ENCODE peak calls at places on chromosomes 5 and 9, in nine cellular contexts. One of them, this sample, is unnamed.

GRCh38 chr9:126509718-126510117 is 104.0 kb upstream of the LMX1B start:
- DNase-seq in GM10248: no peak
- DNase-seq in GM12891: no peak
- DNase-seq in GM04503: no peak
- DNase-seq in small intestine: no peak
- DNase-seq in H7: no peak
- DNase-seq in K562: no peak
- DNase-seq in heart right ventricle: no peak
- DNase-seq in stimulated activated CD8-positive, alpha-beta memory T cell treated with anti-CD3 and anti-CD28 coated beads, Interleukin-12 subunit alpha, Interleukin-12 subunit beta, amount 100 ng/mL, for 4 hours: no peak
- DNase-seq in this sample: no peak

GRCh38 chr5:8057764-8058163 is 188.8 kb downstream of the MTRR start:
- DNase-seq in GM10248: no peak
- DNase-seq in GM12891: no peak
- DNase-seq in GM04503: no peak
- DNase-seq in small intestine: no peak
- DNase-seq in H7: no peak
- DNase-seq in K562: peak
- DNase-seq in heart right ventricle: no peak
- DNase-seq in stimulated activated CD8-positive, alpha-beta memory T cell treated with anti-CD3 and anti-CD28 coated beads, Interleukin-12 subunit alpha, Interleukin-12 subunit beta, amount 100 ng/mL, for 4 hours: no peak
- DNase-seq in this sample: no peak

GRCh38 chr9:134891016-134891589 is 10.5 kb downstream of the FCN2 start:
- DNase-seq in GM10248: no peak
- DNase-seq in GM12891: no peak
- DNase-seq in GM04503: no peak
- DNase-seq in small intestine: no peak
- DNase-seq in H7: peak
- DNase-seq in K562: no peak
- DNase-seq in heart right ventricle: no peak
- DNase-seq in stimulated activated CD8-positive, alpha-beta memory T cell treated with anti-CD3 and anti-CD28 coated beads, Interleukin-12 subunit alpha, Interleukin-12 subunit beta, amount 100 ng/mL, for 4 hours: no peak
- DNase-seq in this sample: no peak

GRCh38 chr9:5514608-5515260 is 4.4 kb downstream of the PDCD1LG2 start:
- DNase-seq in GM10248: no peak
- DNase-seq in GM12891: no peak
- DNase-seq in GM04503: no peak
- DNase-seq in small intestine: no peak
- DNase-seq in H7: no peak
- DNase-seq in K562: no peak
- DNase-seq in heart right ventricle: no peak
- DNase-seq in stimulated activated CD8-positive, alpha-beta memory T cell treated with anti-CD3 and anti-CD28 coated beads, Interleukin-12 subunit alpha, Interleukin-12 subunit beta, amount 100 ng/mL, for 4 hours: no peak
- DNase-seq in this sample: no peak

GRCh38 chr9:98365227-98365669 is 109.8 kb upstream of the TBC1D2 start:
- DNase-seq in GM10248: peak
- DNase-seq in GM12891: no peak
- DNase-seq in GM04503: no peak
- DNase-seq in small intestine: peak
- DNase-seq in H7: no peak
- DNase-seq in K562: peak
- DNase-seq in heart right ventricle: no peak
- DNase-seq in stimulated activated CD8-positive, alpha-beta memory T cell treated with anti-CD3 and anti-CD28 coated beads, Interleukin-12 subunit alpha, Interleukin-12 subunit beta, amount 100 ng/mL, for 4 hours: no peak
- DNase-seq in this sample: no peak

GRCh38 chr9:109403766-109404320 is 83.0 kb upstream of the EPB41L4B start:
- DNase-seq in GM10248: no peak
- DNase-seq in GM12891: no peak
- DNase-seq in GM04503: no peak
- DNase-seq in small intestine: no peak
- DNase-seq in H7: no peak
- DNase-seq in K562: no peak
- DNase-seq in heart right ventricle: no peak
- DNase-seq in stimulated activated CD8-positive, alpha-beta memory T cell treated with anti-CD3 and anti-CD28 coated beads, Interleukin-12 subunit alpha, Interleukin-12 subunit beta, amount 100 ng/mL, for 4 hours: no peak
- DNase-seq in this sample: no peak

GRCh38 chr5:172678902-172679301 is 37.8 kb downstream of the NEURL1B start:
- DNase-seq in GM10248: no peak
- DNase-seq in GM12891: no peak
- DNase-seq in GM04503: no peak
- DNase-seq in small intestine: peak
- DNase-seq in H7: no peak
- DNase-seq in K562: no peak
- DNase-seq in heart right ventricle: peak
- DNase-seq in stimulated activated CD8-positive, alpha-beta memory T cell treated with anti-CD3 and anti-CD28 coated beads, Interleukin-12 subunit alpha, Interleukin-12 subunit beta, amount 100 ng/mL, for 4 hours: no peak
- DNase-seq in this sample: no peak

GRCh38 chr5:28523887-28524637 is 1485.7 kb upstream of the CDH9 start:
- DNase-seq in GM10248: no peak
- DNase-seq in GM12891: no peak
- DNase-seq in GM04503: no peak
- DNase-seq in small intestine: no peak
- DNase-seq in H7: no peak
- DNase-seq in K562: no peak
- DNase-seq in heart right ventricle: no peak
- DNase-seq in stimulated activated CD8-positive, alpha-beta memory T cell treated with anti-CD3 and anti-CD28 coated beads, Interleukin-12 subunit alpha, Interleukin-12 subunit beta, amount 100 ng/mL, for 4 hours: no peak
- DNase-seq in this sample: peak

GRCh38 chr5:168979140-168979539 is 321.8 kb downstream of the SLIT3 start:
- DNase-seq in GM10248: no peak
- DNase-seq in GM12891: no peak
- DNase-seq in GM04503: no peak
- DNase-seq in small intestine: no peak
- DNase-seq in H7: no peak
- DNase-seq in K562: no peak
- DNase-seq in heart right ventricle: no peak
- DNase-seq in stimulated activated CD8-positive, alpha-beta memory T cell treated with anti-CD3 and anti-CD28 coated beads, Interleukin-12 subunit alpha, Interleukin-12 subunit beta, amount 100 ng/mL, for 4 hours: no peak
- DNase-seq in this sample: peak

GRCh38 chr9:122377241-122378164 is 6.7 kb downstream of the PTGS1 start:
- DNase-seq in GM10248: no peak
- DNase-seq in GM12891: no peak
- DNase-seq in GM04503: no peak
- DNase-seq in small intestine: no peak
- DNase-seq in H7: no peak
- DNase-seq in K562: peak
- DNase-seq in heart right ventricle: no peak
- DNase-seq in stimulated activated CD8-positive, alpha-beta memory T cell treated with anti-CD3 and anti-CD28 coated beads, Interleukin-12 subunit alpha, Interleukin-12 subunit beta, amount 100 ng/mL, for 4 hours: no peak
- DNase-seq in this sample: no peak

GRCh38 chr9:137638680-137639079 is 19.9 kb downstream of the EHMT1 start:
- DNase-seq in GM10248: no peak
- DNase-seq in GM12891: no peak
- DNase-seq in GM04503: no peak
- DNase-seq in small intestine: no peak
- DNase-seq in H7: no peak
- DNase-seq in K562: no peak
- DNase-seq in heart right ventricle: no peak
- DNase-seq in stimulated activated CD8-positive, alpha-beta memory T cell treated with anti-CD3 and anti-CD28 coated beads, Interleukin-12 subunit alpha, Interleukin-12 subunit beta, amount 100 ng/mL, for 4 hours: no peak
- DNase-seq in this sample: no peak

GRCh38 chr9:136729144-136729543 is 13.6 kb downstream of the LCN10 start:
- DNase-seq in GM10248: no peak
- DNase-seq in GM12891: no peak
- DNase-seq in GM04503: no peak
- DNase-seq in small intestine: no peak
- DNase-seq in H7: no peak
- DNase-seq in K562: no peak
- DNase-seq in heart right ventricle: no peak
- DNase-seq in stimulated activated CD8-positive, alpha-beta memory T cell treated with anti-CD3 and anti-CD28 coated beads, Interleukin-12 subunit alpha, Interleukin-12 subunit beta, amount 100 ng/mL, for 4 hours: no peak
- DNase-seq in this sample: no peak

GRCh38 chr9:93645921-93646639 is 69.7 kb downstream of the PHF2 start:
- DNase-seq in GM10248: no peak
- DNase-seq in GM12891: no peak
- DNase-seq in GM04503: no peak
- DNase-seq in small intestine: no peak
- DNase-seq in H7: no peak
- DNase-seq in K562: no peak
- DNase-seq in heart right ventricle: no peak
- DNase-seq in stimulated activated CD8-positive, alpha-beta memory T cell treated with anti-CD3 and anti-CD28 coated beads, Interleukin-12 subunit alpha, Interleukin-12 subunit beta, amount 100 ng/mL, for 4 hours: no peak
- DNase-seq in this sample: no peak

GRCh38 chr9:124769451-124770358 is 1.4 kb downstream of the NR6A1 start:
- DNase-seq in GM10248: no peak
- DNase-seq in GM12891: no peak
- DNase-seq in GM04503: no peak
- DNase-seq in small intestine: peak
- DNase-seq in H7: peak
- DNase-seq in K562: peak
- DNase-seq in heart right ventricle: no peak
- DNase-seq in stimulated activated CD8-positive, alpha-beta memory T cell treated with anti-CD3 and anti-CD28 coated beads, Interleukin-12 subunit alpha, Interleukin-12 subunit beta, amount 100 ng/mL, for 4 hours: no peak
- DNase-seq in this sample: peak

GRCh38 chr5:1330847-1331831 is 13.8 kb downstream of the CLPTM1L start:
- DNase-seq in GM10248: no peak
- DNase-seq in GM12891: no peak
- DNase-seq in GM04503: no peak
- DNase-seq in small intestine: no peak
- DNase-seq in H7: no peak
- DNase-seq in K562: no peak
- DNase-seq in heart right ventricle: no peak
- DNase-seq in stimulated activated CD8-positive, alpha-beta memory T cell treated with anti-CD3 and anti-CD28 coated beads, Interleukin-12 subunit alpha, Interleukin-12 subunit beta, amount 100 ng/mL, for 4 hours: no peak
- DNase-seq in this sample: no peak

GRCh38 chr9:78777747-78778146 is 480.8 kb downstream of the PSAT1 start:
- DNase-seq in GM10248: no peak
- DNase-seq in GM12891: no peak
- DNase-seq in GM04503: no peak
- DNase-seq in small intestine: no peak
- DNase-seq in H7: no peak
- DNase-seq in K562: no peak
- DNase-seq in heart right ventricle: no peak
- DNase-seq in stimulated activated CD8-positive, alpha-beta memory T cell treated with anti-CD3 and anti-CD28 coated beads, Interleukin-12 subunit alpha, Interleukin-12 subunit beta, amount 100 ng/mL, for 4 hours: no peak
- DNase-seq in this sample: no peak

GRCh38 chr9:673966-674526 is 167.5 kb upstream of the DMRT1 start:
- DNase-seq in GM10248: no peak
- DNase-seq in GM12891: no peak
- DNase-seq in GM04503: no peak
- DNase-seq in small intestine: no peak
- DNase-seq in H7: peak
- DNase-seq in K562: no peak
- DNase-seq in heart right ventricle: no peak
- DNase-seq in stimulated activated CD8-positive, alpha-beta memory T cell treated with anti-CD3 and anti-CD28 coated beads, Interleukin-12 subunit alpha, Interleukin-12 subunit beta, amount 100 ng/mL, for 4 hours: no peak
- DNase-seq in this sample: no peak

GRCh38 chr5:126872558-126873349 is 95.8 kb downstream of the LMNB1 start:
- DNase-seq in GM10248: no peak
- DNase-seq in GM12891: no peak
- DNase-seq in GM04503: no peak
- DNase-seq in small intestine: no peak
- DNase-seq in H7: no peak
- DNase-seq in K562: no peak
- DNase-seq in heart right ventricle: no peak
- DNase-seq in stimulated activated CD8-positive, alpha-beta memory T cell treated with anti-CD3 and anti-CD28 coated beads, Interleukin-12 subunit alpha, Interleukin-12 subunit beta, amount 100 ng/mL, for 4 hours: no peak
- DNase-seq in this sample: no peak

GRCh38 chr9:77440057-77440456 is 208.1 kb downstream of the GNA14 start:
- DNase-seq in GM10248: no peak
- DNase-seq in GM12891: no peak
- DNase-seq in GM04503: no peak
- DNase-seq in small intestine: no peak
- DNase-seq in H7: peak
- DNase-seq in K562: no peak
- DNase-seq in heart right ventricle: no peak
- DNase-seq in stimulated activated CD8-positive, alpha-beta memory T cell treated with anti-CD3 and anti-CD28 coated beads, Interleukin-12 subunit alpha, Interleukin-12 subunit beta, amount 100 ng/mL, for 4 hours: no peak
- DNase-seq in this sample: peak

GRCh38 chr5:169777112-169777511 is 140.0 kb downstream of the DOCK2 start:
- DNase-seq in GM10248: no peak
- DNase-seq in GM12891: no peak
- DNase-seq in GM04503: no peak
- DNase-seq in small intestine: no peak
- DNase-seq in H7: no peak
- DNase-seq in K562: no peak
- DNase-seq in heart right ventricle: no peak
- DNase-seq in stimulated activated CD8-positive, alpha-beta memory T cell treated with anti-CD3 and anti-CD28 coated beads, Interleukin-12 subunit alpha, Interleukin-12 subunit beta, amount 100 ng/mL, for 4 hours: no peak
- DNase-seq in this sample: no peak

GRCh38 chr5:112174959-112175594 is 244.0 kb downstream of the EPB41L4A start:
- DNase-seq in GM10248: peak
- DNase-seq in GM12891: no peak
- DNase-seq in GM04503: no peak
- DNase-seq in small intestine: peak
- DNase-seq in H7: peak
- DNase-seq in K562: peak
- DNase-seq in heart right ventricle: peak
- DNase-seq in stimulated activated CD8-positive, alpha-beta memory T cell treated with anti-CD3 and anti-CD28 coated beads, Interleukin-12 subunit alpha, Interleukin-12 subunit beta, amount 100 ng/mL, for 4 hours: no peak
- DNase-seq in this sample: peak

GRCh38 chr5:170809551-170809950 is 26.0 kb downstream of the GABRP start:
- DNase-seq in GM10248: peak
- DNase-seq in GM12891: no peak
- DNase-seq in GM04503: no peak
- DNase-seq in small intestine: peak
- DNase-seq in H7: peak
- DNase-seq in K562: no peak
- DNase-seq in heart right ventricle: no peak
- DNase-seq in stimulated activated CD8-positive, alpha-beta memory T cell treated with anti-CD3 and anti-CD28 coated beads, Interleukin-12 subunit alpha, Interleukin-12 subunit beta, amount 100 ng/mL, for 4 hours: no peak
- DNase-seq in this sample: peak